ENCODE peak calls at places on chromosomes 4 and X, in five cellular contexts. A is GM12878, Y is endothelial cell of umbilical vein, Z is HepG2, D is K562. X is an unnamed sample. For H3K4me1, the result is how much of the 10 kb centered on the place peaks cover.

GRCh38 chr4:87423313-87424031 is 1.1 kb downstream of the NUDT9 start:
- DNase-seq in A (no peak), Y (peak), Z (no peak), D (peak), X (no peak)

GRCh38 chrX:23784487-23785301 is 1.7 kb downstream of the SAT1 start:
- DNase-seq in A (no peak), Y (peak), Z (no peak), D (peak), X (no peak)

GRCh38 chrX:153971124-153971631 is 440 bp downstream of the HCFC1 start:
- DNase-seq in A (peak), Y (peak), Z (peak), D (peak), X (peak)

GRCh38 chrX:74426071-74426470 is 4.8 kb downstream of the SLC16A2 start:
- DNase-seq in A (no peak), Y (no peak), Z (no peak), D (no peak), X (no peak)

GRCh38 chr4:186144596-186145569 is 40.4 kb downstream of the FAM149A start:
- DNase-seq in A (no peak), Y (peak), Z (no peak), D (peak), X (peak)

GRCh38 chr4:168877407-168877778 is 132.7 kb downstream of the CBR4 start:
- DNase-seq in A (no peak), Y (no peak), Z (no peak), D (no peak), X (no peak)

GRCh38 chr4:3685081-3685645 is 81.0 kb upstream of the ADRA2C start:
- DNase-seq in A (no peak), Y (no peak), Z (no peak), D (no peak), X (no peak)

GRCh38 chr4:78578674-78579430 is 27.3 kb downstream of the ANXA3 start:
- DNase-seq in A (no peak), Y (no peak), Z (no peak), D (no peak), X (no peak)

GRCh38 chr4:152211936-152212675 is 323.8 kb downstream of the FBXW7 start:
- DNase-seq in A (no peak), Y (no peak), Z (no peak), D (no peak), X (no peak)

GRCh38 chrX:119573840-119574393 is 446 bp upstream of the UBE2A start:
- DNase-seq in A (no peak), Y (peak), Z (peak), D (peak), X (peak)

GRCh38 chrX:115561605-115562491 is 874 bp downstream of the PLS3 start:
- DNase-seq in A (no peak), Y (peak), Z (peak), D (no peak), X (peak)

GRCh38 chr4:21699437-21699836 is 249.1 kb downstream of the KCNIP4 start:
- DNase-seq in A (no peak), Y (no peak), Z (no peak), D (no peak), X (no peak)

GRCh38 chr4:155234206-155234605 is 25.8 kb downstream of the NPY2R start:
- DNase-seq in A (no peak), Y (no peak), Z (no peak), D (no peak), X (no peak)

GRCh38 chrX:134624046-134624430 is 34.2 kb downstream of the PLAC1 start:
- DNase-seq in A (no peak), Y (no peak), Z (peak), D (no peak), X (no peak)

GRCh38 chrX:30637874-30638793 is 15.1 kb upstream of the GK start:
- DNase-seq in A (no peak), Y (no peak), Z (no peak), D (no peak), X (no peak)

GRCh38 chr4:168516841-168517240 is 20.0 kb downstream of the PALLD start:
- DNase-seq in A (no peak), Y (peak), Z (no peak), D (no peak), X (no peak)

GRCh38 chrX:130118941-130119640 is 8.8 kb upstream of the ELF4 start:
- DNase-seq in A (no peak), Y (no peak), Z (no peak), D (no peak), X (no peak)

GRCh38 chr4:173490817-173491518 is 39.1 kb downstream of the HAND2 start:
- DNase-seq in A (no peak), Y (peak), Z (peak), D (peak), X (peak)

GRCh38 chr4:143531773-143532491 is 18.4 kb downstream of the SMARCA5 start:
- DNase-seq in A (no peak), Y (peak), Z (no peak), D (no peak), X (no peak)

GRCh38 chr4:71266090-71266794 is 72.6 kb upstream of the SLC4A4 start:
- DNase-seq in A (peak), Y (no peak), Z (no peak), D (no peak), X (no peak)

GRCh38 chr4:87941537-87942392 is 33.7 kb upstream of the SPP1 start:
- DNase-seq in A (no peak), Y (no peak), Z (peak), D (no peak), X (no peak)

GRCh38 chr4:95087657-95088455 is 330.1 kb downstream of the BMPR1B start:
- DNase-seq in A (no peak), Y (peak), Z (no peak), D (peak), X (peak)

GRCh38 chr4:37389369-37389765 is 144.8 kb downstream of the NWD2 start:
- DNase-seq in A (no peak), Y (no peak), Z (no peak), D (no peak), X (no peak)

GRCh38 chrX:45622042-45622423 is 421.4 kb upstream of the DIPK2B start:
- DNase-seq in A (no peak), Y (no peak), Z (no peak), D (no peak), X (no peak)

GRCh38 chr4:61896717-61897116 is 696.6 kb downstream of the ADGRL3 start:
- DNase-seq in A (no peak), Y (no peak), Z (no peak), D (no peak), X (no peak)

GRCh38 chr4:172698256-172698655 is 470.4 kb upstream of the GALNT7 start:
- DNase-seq in A (no peak), Y (no peak), Z (no peak), D (no peak), X (no peak)

GRCh38 chr4:125445525-125445924 is 130.8 kb downstream of the FAT4 start:
- DNase-seq in A (no peak), Y (no peak), Z (no peak), D (no peak), X (no peak)

GRCh38 chrX:2632533-2633504 is 58.3 kb upstream of the CD99 start:
- DNase-seq in A (no peak), Y (no peak), Z (no peak), D (peak), X (no peak)

GRCh38 chr4:54277691-54278090 is 48.6 kb downstream of the PDGFRA start:
- DNase-seq in A (peak), Y (peak), Z (no peak), D (no peak), X (no peak)
- H3K4me1 ChIP-seq in A (under half), Y (under half), Z (under half), D (under half), X (under half)

GRCh38 chr4:112153222-112153791 is 8.1 kb downstream of the FAM241A start:
- DNase-seq in A (no peak), Y (peak), Z (no peak), D (peak), X (no peak)
- TF ChIP-seq MAX in A (no peak), Y (no peak), Z (no peak), D (no peak), X (no peak)

DNA sequence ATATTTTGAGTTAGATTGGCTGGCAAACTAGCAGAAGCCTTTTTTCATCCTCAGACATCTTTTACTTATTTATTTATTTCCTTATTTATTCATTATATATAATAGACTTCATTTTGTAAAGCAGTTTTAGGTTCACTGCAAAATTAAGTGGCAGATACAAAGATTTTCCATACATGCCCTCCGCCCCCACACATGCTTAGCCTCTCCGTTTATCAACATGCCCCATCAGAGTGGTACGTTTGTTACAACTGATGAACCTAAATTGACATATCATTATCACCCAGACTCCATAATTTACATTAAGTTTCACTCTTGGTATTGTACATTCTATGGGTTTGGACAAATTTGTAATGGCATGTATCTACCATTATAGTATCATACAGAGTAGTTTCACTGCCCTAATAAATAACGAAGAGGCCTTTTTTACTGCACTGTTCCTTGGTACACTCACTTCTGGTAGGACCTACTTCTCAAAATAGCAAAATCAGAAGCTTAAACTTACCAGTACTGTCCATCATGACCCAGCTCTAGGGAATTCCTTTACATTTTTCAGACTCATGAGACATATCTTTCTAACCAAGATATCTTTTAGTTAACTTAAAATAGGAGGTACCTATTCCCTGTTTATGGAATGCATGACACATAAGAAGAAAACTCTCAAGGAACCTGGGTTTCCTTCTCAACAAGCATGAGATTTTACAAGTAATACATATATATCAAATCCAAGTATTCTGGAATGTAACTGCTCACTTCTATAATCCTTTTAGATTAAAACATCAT is 4.8 kb upstream of the TMPRSS11B start:
- DNase-seq in A (no peak), Y (no peak), Z (no peak), D (no peak), X (no peak)
- TF ChIP-seq MYC in A (no peak), Y (no peak), Z (no peak), D (no peak), X (no peak)

GRCh38 chrX:39895228-39896110 is 202.3 kb downstream of the BCOR start:
- DNase-seq in A (no peak), Y (no peak), Z (no peak), D (no peak), X (no peak)
- H3K4me1 ChIP-seq in A (under half), Y (under half), Z (under half), D (under half), X (half or more)

GRCh38 chr4:52203351-52203750 is 152.2 kb downstream of the SPATA18 start:
- DNase-seq in A (no peak), Y (no peak), Z (no peak), D (no peak), X (no peak)
- TF ChIP-seq MAX in A (no peak), Y (no peak), Z (no peak), D (no peak), X (no peak)